ENCODE peak calls at places on chromosomes 16 and 17, in seven cellular contexts. D is AG10803; V is NCI-H345; F is GM19239; R is coronary artery; I is stimulated activated CD4-positive, alpha-beta T cell treated with anti-CD3 and anti-CD28 coated beads, Interleukin-2, amount 100 ng/mL, for 24 hours; U is NCI-H510A treated with DMSO at 0.1 percent for 48 hours. X is an unnamed sample.

GRCh38 chr16:47888142-47888541 is 267.7 kb downstream of the ABCC12 start:
- DNase-seq in D (peak), V (no peak), F (no peak), R (no peak), I (no peak), U (no peak), X (no peak)

GRCh38 chr17:52306314-52306713 is 147.8 kb upstream of the CA10 start:
- DNase-seq in D (no peak), V (no peak), F (no peak), R (no peak), I (no peak), U (no peak), X (no peak)

GRCh38 chr16:13945734-13946490 is 26.0 kb downstream of the ERCC4 start:
- DNase-seq in D (no peak), V (no peak), F (no peak), R (no peak), I (no peak), U (no peak), X (no peak)

GRCh38 chr17:43003542-43004172 is 2.9 kb upstream of the IFI35 start:
- DNase-seq in D (peak), V (no peak), F (no peak), R (no peak), I (no peak), U (no peak), X (no peak)

GRCh38 chr17:79892457-79893236 is 53.4 kb upstream of the CBX4 start:
- DNase-seq in D (no peak), V (peak), F (no peak), R (no peak), I (no peak), U (peak), X (peak)

GRCh38 chr16:65543781-65544740 is 422.2 kb upstream of the CDH11 start:
- DNase-seq in D (no peak), V (no peak), F (no peak), R (no peak), I (no peak), U (no peak), X (no peak)

GRCh38 chr16:23557779-23558330 is 328 bp downstream of the UBFD1 start:
- DNase-seq in D (peak), V (no peak), F (peak), R (peak), I (peak), U (no peak), X (no peak)

GRCh38 chr17:42422412-42422957 is 571 bp downstream of the CAVIN1 start:
- DNase-seq in D (no peak), V (peak), F (no peak), R (no peak), I (peak), U (peak), X (no peak)

GRCh38 chr17:45048795-45049563 is 2.5 kb downstream of the DCAKD start:
- DNase-seq in D (no peak), V (no peak), F (no peak), R (no peak), I (no peak), U (no peak), X (no peak)